ENCODE peak calls at places on chromosomes 5 and 9, in six cellular contexts. Y is heart right ventricle, V is lower lobe of right lung, W is HCT116, F is left lung, P is PC-3. R is an unnamed sample. For H3K4me1, the result is how much of the 10 kb centered on the place peaks cover.

GRCh38 chr5:9099681-9100080 is 446.2 kb downstream of the SEMA5A start:
- ATAC-seq in Y (no peak), V (no peak), W (no peak), F (no peak), P (no peak), R (no peak)

GRCh38 chr5:6736106-6736505 is 22.9 kb downstream of the TENT4A start:
- ATAC-seq in Y (no peak), V (peak), W (no peak), F (peak), P (no peak), R (no peak)

GRCh38 chr9:26324787-26325186 is 567.8 kb downstream of the CAAP1 start:
- ATAC-seq in Y (no peak), V (peak), W (no peak), F (peak), P (no peak), R (peak)

GRCh38 chr5:96584712-96585111 is 77.5 kb upstream of the CAST start:
- ATAC-seq in Y (peak), V (no peak), W (no peak), F (no peak), P (no peak), R (no peak)

GRCh38 chr5:96756985-96757384 is 50.8 kb downstream of the ERAP1 start:
- ATAC-seq in Y (peak), V (peak), W (no peak), F (no peak), P (no peak), R (peak)

GRCh38 chr5:136620016-136620419 is 254.7 kb upstream of the TRPC7 start:
- ATAC-seq in Y (no peak), V (no peak), W (no peak), F (no peak), P (no peak), R (no peak)

GRCh38 chr9:112757300-112757883 is 6.8 kb downstream of the SNX30 start:
- ATAC-seq in Y (peak), V (no peak), W (no peak), F (no peak), P (no peak), R (no peak)

GRCh38 chr5:75716715-75717081 is 539 bp downstream of the POC5 start:
- ATAC-seq in Y (no peak), V (peak), W (peak), F (peak), P (peak), R (no peak)

GRCh38 chr9:79403495-79403894 is 168.3 kb upstream of the TLE4 start:
- ATAC-seq in Y (no peak), V (no peak), W (no peak), F (no peak), P (no peak), R (no peak)

GRCh38 chr9:114375386-114375785 is 12.4 kb downstream of the AKNA start:
- ATAC-seq in Y (no peak), V (no peak), W (no peak), F (no peak), P (no peak), R (no peak)

GRCh38 chr9:136198605-136199083 is 6.3 kb downstream of the LHX3 start:
- ATAC-seq in Y (no peak), V (no peak), W (no peak), F (no peak), P (no peak), R (no peak)

GRCh38 chr9:83199240-83199639 is 136.3 kb upstream of the RASEF start:
- ATAC-seq in Y (peak), V (peak), W (peak), F (peak), P (peak), R (peak)

GRCh38 chr9:131635912-131636311 is 90.6 kb downstream of the PRRT1B start:
- ATAC-seq in Y (peak), V (peak), W (no peak), F (peak), P (peak), R (no peak)

GRCh38 chr5:57684299-57684702 is 201.7 kb upstream of the ACTBL2 start:
- ATAC-seq in Y (no peak), V (no peak), W (no peak), F (no peak), P (no peak), R (no peak)

GRCh38 chr5:35938518-35939227 is at the start of gene CAPSL:
- ATAC-seq in Y (no peak), V (peak), W (peak), F (peak), P (peak), R (no peak)

GRCh38 chr5:149497357-149497756 is 53.9 kb downstream of the CSNK1A1 start:
- ATAC-seq in Y (no peak), V (peak), W (peak), F (peak), P (peak), R (no peak)

GRCh38 chr5:50657044-50657443 is 9.4 kb upstream of the PARP8 start:
- ATAC-seq in Y (no peak), V (no peak), W (no peak), F (no peak), P (no peak), R (no peak)

GRCh38 chr9:70413798-70414775 is at the start of gene KLF9:
- ATAC-seq in Y (peak), V (peak), W (peak), F (peak), P (peak), R (peak)

GRCh38 chr9:33453999-33454660 is 6.7 kb upstream of the AQP3 start:
- ATAC-seq in Y (no peak), V (no peak), W (no peak), F (no peak), P (no peak), R (no peak)

GRCh38 chr9:72585737-72586136 is 64.3 kb downstream of the TMC1 start:
- ATAC-seq in Y (peak), V (peak), W (no peak), F (peak), P (peak), R (peak)

GRCh38 chr5:131595088-131596033 is 39.7 kb downstream of the RAPGEF6 start:
- ATAC-seq in Y (no peak), V (no peak), W (no peak), F (no peak), P (no peak), R (no peak)

GRCh38 chr5:143341807-143342570 is 61.5 kb downstream of the NR3C1 start:
- ATAC-seq in Y (peak), V (no peak), W (no peak), F (no peak), P (no peak), R (no peak)

GRCh38 chr9:89478821-89479668 is 18.9 kb downstream of the SEMA4D start:
- ATAC-seq in Y (no peak), V (no peak), W (no peak), F (no peak), P (no peak), R (no peak)

GRCh38 chr9:36997414-36997813 is 36.7 kb downstream of the PAX5 start:
- ATAC-seq in Y (no peak), V (no peak), W (no peak), F (no peak), P (no peak), R (no peak)

GRCh38 chr5:134430001-134430569 is 18.4 kb upstream of the CDKN2AIPNL start:
- ATAC-seq in Y (no peak), V (no peak), W (no peak), F (no peak), P (no peak), R (no peak)

GRCh38 chr5:38497946-38498345 is 58.5 kb downstream of the LIFR start:
- ATAC-seq in Y (peak), V (no peak), W (peak), F (peak), P (peak), R (no peak)

GRCh38 chr5:66821626-66822429 is 225.6 kb downstream of the MAST4 start:
- ATAC-seq in Y (peak), V (peak), W (no peak), F (peak), P (no peak), R (no peak)

GRCh38 chr9:33416996-33417395 is 14.6 kb upstream of the AQP7 start:
- ATAC-seq in Y (no peak), V (no peak), W (no peak), F (no peak), P (no peak), R (no peak)

GRCh38 chr5:154535535-154535934 is 57.5 kb upstream of the HAND1 start:
- ATAC-seq in Y (no peak), V (peak), W (no peak), F (peak), P (no peak), R (no peak)

GRCh38 chr5:10319202-10319851 is 11.6 kb upstream of the CMBL start:
- ATAC-seq in Y (peak), V (no peak), W (no peak), F (peak), P (no peak), R (peak)

GRCh38 chr9:2448193-2448738 is 173.3 kb upstream of the VLDLR start:
- ATAC-seq in Y (no peak), V (no peak), W (no peak), F (no peak), P (no peak), R (no peak)

GRCh38 chr5:118258223-118258622 is 730.1 kb downstream of the DTWD2 start:
- ATAC-seq in Y (no peak), V (no peak), W (no peak), F (no peak), P (no peak), R (no peak)

GRCh38 chr9:128088253-128088945 is 20.4 kb downstream of the SLC25A25 start:
- ATAC-seq in Y (no peak), V (no peak), W (no peak), F (no peak), P (no peak), R (no peak)

GRCh38 chr5:179915406-179915935 is 7.8 kb upstream of the TBC1D9B start:
- ATAC-seq in Y (no peak), V (no peak), W (no peak), F (no peak), P (no peak), R (no peak)

GRCh38 chr5:179912951-179913350 is 5.3 kb upstream of the TBC1D9B start:
- ATAC-seq in Y (peak), V (no peak), W (no peak), F (no peak), P (no peak), R (no peak)

GRCh38 chr5:179912386-179912785 is 4.7 kb upstream of the TBC1D9B start:
- ATAC-seq in Y (no peak), V (no peak), W (no peak), F (no peak), P (no peak), R (no peak)

GRCh38 chr5:179914032-179914755 is 6.5 kb upstream of the TBC1D9B start:
- ATAC-seq in Y (peak), V (peak), W (peak), F (peak), P (peak), R (peak)

DNA sequence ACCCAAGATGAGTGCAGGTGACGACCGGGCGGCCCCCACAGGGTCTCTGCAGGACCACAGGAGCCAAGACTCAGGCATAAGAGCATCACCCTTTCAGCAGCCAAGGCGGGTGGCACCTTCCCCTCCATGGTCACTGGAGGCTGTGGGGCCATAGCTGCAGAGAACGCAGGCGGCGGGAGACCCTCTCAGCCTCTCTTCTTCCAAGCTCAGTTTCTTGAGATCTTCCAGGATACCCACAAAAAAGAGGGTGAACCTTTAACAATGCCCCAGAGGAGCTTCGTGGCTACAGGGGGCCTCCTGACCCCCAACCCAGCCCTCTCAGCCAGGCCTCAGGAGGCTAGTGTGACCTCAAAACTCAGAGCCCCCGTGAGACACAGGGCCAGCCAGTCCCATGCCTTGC is 5.8 kb upstream of the TBC1D9B start:
- ATAC-seq in Y (no peak), V (no peak), W (no peak), F (no peak), P (no peak), R (no peak)
- H3K27ac ChIP-seq in Y (no peak), V (no peak), W (no peak), F (no peak), P (peak), R (no peak)

GRCh38 chr5:140567871-140568270 is 3.2 kb downstream of the SLC35A4 start:
- ATAC-seq in Y (no peak), V (no peak), W (no peak), F (no peak), P (no peak), R (no peak)
- H3K4me1 ChIP-seq in Y (half or more), V (half or more), W (under half), F (half or more), P (under half), R (under half)

DNA sequence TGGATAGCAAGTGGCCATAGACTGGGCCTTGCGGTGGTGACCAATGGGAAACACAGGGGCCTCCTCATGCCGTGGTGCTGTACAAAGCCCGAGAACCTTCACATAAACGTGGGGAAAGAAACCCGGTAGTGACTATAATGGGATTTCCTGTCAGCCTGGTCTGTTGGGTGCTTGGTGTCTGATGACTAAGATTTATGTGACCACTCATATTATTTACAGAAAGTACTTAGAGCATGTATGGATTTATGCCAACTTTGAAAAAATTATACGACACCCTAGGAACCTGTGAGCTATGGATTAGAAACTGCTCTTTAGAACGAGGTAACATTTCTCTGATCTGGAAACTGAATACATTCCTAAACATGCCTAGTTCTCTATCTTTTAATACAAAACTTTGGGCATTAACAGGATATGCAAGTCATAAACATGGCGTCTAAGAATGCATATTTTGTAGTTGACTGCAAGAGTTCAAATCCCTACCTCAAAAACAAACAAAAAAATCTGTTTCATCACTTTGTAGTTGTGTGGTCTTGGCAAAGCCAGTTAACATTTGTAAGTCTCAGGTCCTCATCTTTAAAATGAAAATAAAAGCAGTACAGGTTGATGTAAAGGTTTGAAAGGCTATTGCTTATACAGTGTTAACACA is 85.4 kb downstream of the TMEM167A start:
- ATAC-seq in Y (no peak), V (no peak), W (peak), F (peak), P (peak), R (no peak)
- H3K27ac ChIP-seq in Y (no peak), V (no peak), W (no peak), F (no peak), P (peak), R (no peak)

GRCh38 chr9:106877345-106877744 is 14.4 kb downstream of the ZNF462 start:
- ATAC-seq in Y (no peak), V (no peak), W (no peak), F (no peak), P (no peak), R (no peak)
- H3K4me1 ChIP-seq in Y (under half), V (half or more), W (under half), F (under half), P (under half), R (under half)

DNA sequence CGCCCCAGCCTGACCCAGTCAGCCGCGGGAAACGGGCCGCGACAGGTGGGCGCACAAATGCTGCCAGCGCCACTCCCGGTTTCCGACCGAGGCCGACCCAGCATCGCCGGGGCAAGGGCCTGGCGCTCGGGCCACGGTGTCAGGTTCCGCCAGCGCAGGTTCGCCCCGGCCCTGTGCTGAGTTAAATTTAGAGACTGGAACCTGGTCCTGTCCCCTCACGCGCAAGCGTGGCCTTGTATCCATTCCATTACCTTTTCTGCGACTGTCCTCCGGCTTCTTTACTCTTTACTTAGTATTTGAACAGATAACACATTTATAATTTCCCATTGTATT is 372 bp upstream of the TRIM7 start:
- ATAC-seq in Y (peak), V (peak), W (peak), F (no peak), P (peak), R (no peak)
- H3K27ac ChIP-seq in Y (peak), V (peak), W (peak), F (no peak), P (no peak), R (peak)

GRCh38 chr9:120611690-120612068 is 31.7 kb upstream of the CDK5RAP2 start:
- ATAC-seq in Y (no peak), V (no peak), W (no peak), F (no peak), P (no peak), R (no peak)
- H3K4me1 ChIP-seq in Y (under half), V (under half), W (under half), F (under half), P (under half), R (under half)

GRCh38 chr5:157745041-157745456 is 1.5 kb downstream of the LSM11 start:
- ATAC-seq in Y (no peak), V (no peak), W (no peak), F (no peak), P (no peak), R (peak)
- H3K27ac ChIP-seq in Y (no peak), V (no peak), W (no peak), F (no peak), P (no peak), R (peak)